ENCODE peak calls at places on chromosomes 5 and 9, in ten cellular contexts. C is heart right ventricle; E is endothelial cell; N is choroid plexus epithelial cell; L is NCI-H1105 treated with DMSO at 0.1 percent for 48 hours; S is nucleus accumbens; Q is CD8-positive, alpha-beta memory T cell; D is MCF 10A; K is adrenal gland; V is brain microvascular endothelial cell. Y is an unnamed sample.

GRCh38 chr5:2898661-2899060 is 147.2 kb upstream of the IRX2 start:
- DNase-seq in Q (no peak), E (no peak), K (no peak), D (no peak), L (no peak), S (no peak), C (no peak), N (no peak), V (no peak), Y (no peak)

GRCh38 chr5:134714120-134714519 is 24.2 kb upstream of the CAMLG start:
- DNase-seq in C (no peak), D (no peak), K (no peak), Q (no peak), N (peak; percentile 64), L (no peak), E (no peak), V (peak; percentile 45), S (no peak), Y (no peak)

GRCh38 chr5:15515229-15515628 is 15.2 kb downstream of the FBXL7 start:
- DNase-seq in Q (no peak), N (peak; percentile 56), C (no peak), E (no peak), L (no peak), K (no peak), V (no peak), D (no peak), S (no peak), Y (no peak)

GRCh38 chr9:112271466-112272098 is 61.8 kb downstream of the PTBP3 start:
- DNase-seq in Q (no peak), N (no peak), V (peak; percentile 14), D (no peak), E (no peak), K (no peak), L (no peak), S (no peak), C (no peak), Y (no peak)

GRCh38 chr5:177430146-177430951 is 3.9 kb downstream of the GRK6 start:
- DNase-seq in V (no peak), Q (no peak), K (no peak), L (no peak), D (no peak), S (no peak), N (no peak), E (no peak), C (no peak), Y (no peak)

GRCh38 chr5:137164536-137164935 is 334.6 kb downstream of the SPOCK1 start:
- DNase-seq in E (no peak), S (no peak), N (no peak), L (no peak), C (no peak), V (no peak), Q (no peak), K (no peak), D (no peak), Y (no peak)

GRCh38 chr5:141412853-141413539 is at the start of gene PCDHGA10:
- DNase-seq in V (peak; percentile 66), N (peak; percentile 83), S (no peak), C (no peak), E (peak; percentile 70), L (no peak), D (peak; percentile 83), Q (peak; percentile 41), K (peak; percentile 51), Y (no peak)

GRCh38 chr9:102594216-102594615 is 400.9 kb upstream of the CYLC2 start:
- DNase-seq in V (no peak), K (no peak), Q (no peak), D (no peak), E (no peak), S (no peak), N (no peak), C (no peak), L (no peak), Y (no peak)

GRCh38 chr9:93086445-93087224 is 9.4 kb upstream of the CARD19 start:
- DNase-seq in N (no peak), V (no peak), Q (no peak), K (no peak), S (no peak), L (no peak), C (no peak), D (no peak), E (no peak), Y (no peak)

GRCh38 chr5:16690243-16690839 is 73.5 kb upstream of the RETREG1 start:
- DNase-seq in C (peak; percentile 29), E (peak; percentile 77), N (peak; percentile 66), S (peak; percentile 41), D (peak; percentile 59), L (peak; percentile 28), Q (no peak), K (no peak), V (peak; percentile 51), Y (no peak)

GRCh38 chr5:144390133-144390532 is 219.5 kb downstream of the KCTD16 start:
- DNase-seq in K (no peak), Q (no peak), C (no peak), E (no peak), S (no peak), L (peak; percentile 41), D (peak; percentile 44), V (no peak), N (peak; percentile 20), Y (no peak)

GRCh38 chr5:68918306-68918705 is 175.5 kb upstream of the SLC30A5 start:
- DNase-seq in N (no peak), D (no peak), L (no peak), Q (no peak), V (no peak), C (no peak), E (no peak), S (no peak), K (no peak), Y (no peak)

GRCh38 chr5:149188383-149188782 is 47.1 kb downstream of the ABLIM3 start:
- DNase-seq in E (no peak), L (no peak), V (no peak), Q (no peak), C (no peak), D (no peak), N (no peak), S (no peak), K (no peak), Y (no peak)

GRCh38 chr9:128416014-128416413 is 4.6 kb upstream of the CERCAM start:
- DNase-seq in S (no peak), Q (no peak), K (no peak), C (no peak), L (no peak), E (no peak), V (no peak), N (no peak), D (no peak), Y (no peak)

GRCh38 chr5:95870105-95870672 is 47.7 kb upstream of the GLRX start:
- DNase-seq in D (no peak), N (peak; percentile 62), Q (no peak), V (peak; percentile 33), E (no peak), C (no peak), L (no peak), S (no peak), K (no peak), Y (no peak)

Y was measured in caudate nucleus.